ENCODE peak calls at places on chromosomes 12 and 14, in ten cellular contexts. F, U, Q, T, E, Z, H, J, S and A are unnamed samples.

GRCh38 chr14:99260652-99261551 is 11.1 kb downstream of the BCL11B start:
- DNase-seq in F (no peak), U (no peak), Q (no peak), T (peak), E (no peak), Z (no peak), H (no peak), J (no peak), S (no peak), A (no peak)

GRCh38 chr14:105108516-105108864 is 43.3 kb upstream of the GPR132 start:
- DNase-seq in F (no peak), U (no peak), Q (no peak), T (no peak), E (no peak), Z (no peak), H (no peak), J (no peak), S (no peak), A (no peak)

GRCh38 chr12:111788178-111788654 is 21.5 kb downstream of the ALDH2 start:
- DNase-seq in F (peak), U (peak), Q (peak), T (no peak), E (peak), Z (no peak), H (no peak), J (peak), S (no peak), A (peak)

GRCh38 chr12:111137968-111138367 is 217.6 kb upstream of the MYL2 start:
- DNase-seq in F (no peak), U (no peak), Q (no peak), T (no peak), E (no peak), Z (no peak), H (no peak), J (no peak), S (no peak), A (no peak)

GRCh38 chr14:104293851-104294627 is 155.7 kb downstream of the KIF26A start:
- DNase-seq in F (no peak), U (no peak), Q (no peak), T (peak), E (no peak), Z (peak), H (peak), J (peak), S (no peak), A (peak)

GRCh38 chr14:20059745-20060144 is at the start of gene OR4L1:
- DNase-seq in F (no peak), U (no peak), Q (no peak), T (no peak), E (no peak), Z (no peak), H (no peak), J (no peak), S (no peak), A (no peak)

GRCh38 chr14:97179573-97179972 is 382.4 kb downstream of the VRK1 start:
- DNase-seq in F (no peak), U (no peak), Q (no peak), T (no peak), E (no peak), Z (no peak), H (no peak), J (no peak), S (no peak), A (no peak)

GRCh38 chr14:68486033-68486732 is 306.7 kb downstream of the ZFP36L1 start:
- DNase-seq in F (no peak), U (no peak), Q (no peak), T (no peak), E (no peak), Z (no peak), H (no peak), J (no peak), S (no peak), A (no peak)

GRCh38 chr12:54882074-54882473 is 27.8 kb downstream of the MUCL1 start:
- DNase-seq in F (no peak), U (no peak), Q (no peak), T (no peak), E (no peak), Z (no peak), H (no peak), J (no peak), S (no peak), A (no peak)

GRCh38 chr12:75842119-75842518 is 189.5 kb downstream of the PHLDA1 start:
- DNase-seq in F (no peak), U (no peak), Q (no peak), T (no peak), E (no peak), Z (no peak), H (no peak), J (no peak), S (no peak), A (no peak)

GRCh38 chr12:78778339-78778738 is 86.2 kb upstream of the SYT1 start:
- DNase-seq in F (no peak), U (no peak), Q (no peak), T (no peak), E (peak), Z (no peak), H (no peak), J (no peak), S (no peak), A (no peak)

GRCh38 chr14:58072288-58073071 is 79.5 kb downstream of the ARMH4 start:
- DNase-seq in F (peak), U (peak), Q (peak), T (peak), E (peak), Z (no peak), H (peak), J (peak), S (no peak), A (no peak)

GRCh38 chr12:127383281-127383680 is 883.7 kb upstream of the TMEM132C start:
- DNase-seq in F (no peak), U (peak), Q (no peak), T (no peak), E (no peak), Z (no peak), H (no peak), J (no peak), S (no peak), A (no peak)

GRCh38 chr14:31090872-31091764 is 64.9 kb upstream of the STRN3 start:
- DNase-seq in F (peak), U (peak), Q (peak), T (no peak), E (peak), Z (no peak), H (no peak), J (no peak), S (no peak), A (no peak)

GRCh38 chr12:713281-713875 is 39.0 kb upstream of the WNK1 start:
- DNase-seq in F (no peak), U (no peak), Q (no peak), T (no peak), E (no peak), Z (no peak), H (no peak), J (no peak), S (no peak), A (no peak)